ENCODE peak calls at places on chromosomes 6 and 20, in four cellular contexts. One of them, this sample, is unnamed.

GRCh38 chr6:118565317-118565960 is 17.3 kb downstream of the PLN start:
- DNase-seq in GM10248: peak
- DNase-seq in AG04450: no peak
- DNase-seq in astrocyte of the spinal cord: no peak
- DNase-seq in this sample: peak

GRCh38 chr20:36836591-36837329 is 39.2 kb upstream of the TLDC2 start:
- DNase-seq in astrocyte of the spinal cord: peak
- DNase-seq in AG04450: no peak
- DNase-seq in GM10248: peak
- DNase-seq in this sample: peak

GRCh38 chr6:72650081-72650745 is 28.3 kb downstream of the KCNQ5 start:
- DNase-seq in AG04450: no peak
- DNase-seq in astrocyte of the spinal cord: peak
- DNase-seq in GM10248: no peak
- DNase-seq in this sample: no peak

GRCh38 chr6:31860349-31860748 is 2.3 kb downstream of the NEU1 start:
- DNase-seq in AG04450: no peak
- DNase-seq in astrocyte of the spinal cord: no peak
- DNase-seq in GM10248: no peak
- DNase-seq in this sample: no peak

GRCh38 chr6:45686841-45687569 is 309.3 kb upstream of the SUPT3H start:
- DNase-seq in AG04450: no peak
- DNase-seq in astrocyte of the spinal cord: no peak
- DNase-seq in GM10248: no peak
- DNase-seq in this sample: no peak

GRCh38 chr6:72977114-72977513 is 248.2 kb downstream of the KHDC1L start:
- DNase-seq in GM10248: peak
- DNase-seq in astrocyte of the spinal cord: no peak
- DNase-seq in AG04450: no peak
- DNase-seq in this sample: peak

GRCh38 chr6:153312633-153313032 is 181.6 kb upstream of the RGS17 start:
- DNase-seq in astrocyte of the spinal cord: peak
- DNase-seq in AG04450: no peak
- DNase-seq in GM10248: peak
- DNase-seq in this sample: peak

GRCh38 chr6:131043902-131044447 is 19.1 kb downstream of the EPB41L2 start:
- DNase-seq in AG04450: no peak
- DNase-seq in astrocyte of the spinal cord: no peak
- DNase-seq in GM10248: no peak
- DNase-seq in this sample: no peak

GRCh38 chr20:62011938-62012534 is 53.6 kb downstream of the TAF4 start:
- DNase-seq in AG04450: no peak
- DNase-seq in GM10248: no peak
- DNase-seq in astrocyte of the spinal cord: no peak
- DNase-seq in this sample: no peak

GRCh38 chr6:11847515-11848244 is 69.1 kb upstream of the ADTRP start:
- DNase-seq in astrocyte of the spinal cord: peak
- DNase-seq in AG04450: no peak
- DNase-seq in GM10248: no peak
- DNase-seq in this sample: no peak

GRCh38 chr20:45164906-45165305 is 9.8 kb upstream of the PI3 start:
- DNase-seq in AG04450: no peak
- DNase-seq in GM10248: no peak
- DNase-seq in astrocyte of the spinal cord: no peak
- DNase-seq in this sample: no peak

GRCh38 chr20:38034961-38035360 is 1.4 kb downstream of the RPRD1B start:
- DNase-seq in astrocyte of the spinal cord: no peak
- DNase-seq in AG04450: no peak
- DNase-seq in GM10248: no peak
- DNase-seq in this sample: no peak

GRCh38 chr6:157631838-157632237 is 191.2 kb upstream of the SNX9 start:
- DNase-seq in astrocyte of the spinal cord: no peak
- DNase-seq in AG04450: no peak
- DNase-seq in GM10248: no peak
- DNase-seq in this sample: no peak

GRCh38 chr20:38452880-38453624 is 17.9 kb upstream of the SNHG17 start:
- DNase-seq in AG04450: peak
- DNase-seq in astrocyte of the spinal cord: peak
- DNase-seq in GM10248: no peak
- DNase-seq in this sample: no peak

GRCh38 chr6:150641398-150642139 is 41.9 kb downstream of the PLEKHG1 start:
- DNase-seq in AG04450: no peak
- DNase-seq in GM10248: peak
- DNase-seq in astrocyte of the spinal cord: peak
- DNase-seq in this sample: peak

GRCh38 chr6:75486850-75487568 is 6.6 kb downstream of the FILIP1 start:
- DNase-seq in astrocyte of the spinal cord: no peak
- DNase-seq in GM10248: no peak
- DNase-seq in AG04450: no peak
- DNase-seq in this sample: no peak

GRCh38 chr6:5541751-5542432 is 280.6 kb downstream of the FARS2 start:
- DNase-seq in GM10248: no peak
- DNase-seq in astrocyte of the spinal cord: no peak
- DNase-seq in AG04450: no peak
- DNase-seq in this sample: no peak

GRCh38 chr20:53176133-53176532 is 204.0 kb downstream of the TSHZ2 start:
- DNase-seq in astrocyte of the spinal cord: no peak
- DNase-seq in AG04450: no peak
- DNase-seq in GM10248: no peak
- DNase-seq in this sample: no peak

GRCh38 chr6:151196571-151196970 is 43.2 kb upstream of the AKAP12 start:
- DNase-seq in GM10248: no peak
- DNase-seq in AG04450: peak
- DNase-seq in astrocyte of the spinal cord: no peak
- DNase-seq in this sample: no peak

GRCh38 chr6:21596379-21597242 is 3.1 kb downstream of the SOX4 start:
- DNase-seq in AG04450: no peak
- DNase-seq in astrocyte of the spinal cord: peak
- DNase-seq in GM10248: peak
- DNase-seq in this sample: peak

GRCh38 chr6:1958257-1958656 is 287.1 kb downstream of the GMDS start:
- DNase-seq in AG04450: no peak
- DNase-seq in GM10248: no peak
- DNase-seq in astrocyte of the spinal cord: no peak
- DNase-seq in this sample: no peak

GRCh38 chr20:33124994-33125393 is 43.0 kb upstream of the BPIFA2 start:
- DNase-seq in astrocyte of the spinal cord: no peak
- DNase-seq in GM10248: no peak
- DNase-seq in AG04450: no peak
- DNase-seq in this sample: no peak

GRCh38 chr6:170415318-170415717 is 108.8 kb downstream of the FAM120B start:
- DNase-seq in GM10248: no peak
- DNase-seq in astrocyte of the spinal cord: no peak
- DNase-seq in AG04450: no peak
- DNase-seq in this sample: no peak

GRCh38 chr20:37220796-37221195 is 40.8 kb downstream of the GHRH start:
- DNase-seq in AG04450: no peak
- DNase-seq in GM10248: no peak
- DNase-seq in astrocyte of the spinal cord: no peak
- DNase-seq in this sample: no peak

GRCh38 chr20:22814475-22815205 is 220.5 kb upstream of the SSTR4 start:
- DNase-seq in AG04450: no peak
- DNase-seq in GM10248: no peak
- DNase-seq in astrocyte of the spinal cord: no peak
- DNase-seq in this sample: no peak

GRCh38 chr6:32983964-32984638 is 15.7 kb downstream of the BRD2 start:
- DNase-seq in astrocyte of the spinal cord: no peak
- DNase-seq in AG04450: no peak
- DNase-seq in GM10248: no peak
- DNase-seq in this sample: no peak

GRCh38 chr20:10133532-10133931 is 85.1 kb upstream of the SNAP25 start:
- DNase-seq in astrocyte of the spinal cord: no peak
- DNase-seq in AG04450: no peak
- DNase-seq in GM10248: no peak
- DNase-seq in this sample: no peak

GRCh38 chr20:10132391-10132790 is 86.2 kb upstream of the SNAP25 start:
- DNase-seq in AG04450: no peak
- DNase-seq in astrocyte of the spinal cord: no peak
- DNase-seq in GM10248: no peak
- DNase-seq in this sample: no peak

GRCh38 chr20:10129749-10130148 is 88.9 kb upstream of the SNAP25 start:
- DNase-seq in AG04450: no peak
- DNase-seq in GM10248: no peak
- DNase-seq in astrocyte of the spinal cord: no peak
- DNase-seq in this sample: no peak

GRCh38 chr20:10134176-10134575 is 84.5 kb upstream of the SNAP25 start:
- DNase-seq in AG04450: no peak
- DNase-seq in astrocyte of the spinal cord: no peak
- DNase-seq in GM10248: no peak
- DNase-seq in this sample: no peak

DNA sequence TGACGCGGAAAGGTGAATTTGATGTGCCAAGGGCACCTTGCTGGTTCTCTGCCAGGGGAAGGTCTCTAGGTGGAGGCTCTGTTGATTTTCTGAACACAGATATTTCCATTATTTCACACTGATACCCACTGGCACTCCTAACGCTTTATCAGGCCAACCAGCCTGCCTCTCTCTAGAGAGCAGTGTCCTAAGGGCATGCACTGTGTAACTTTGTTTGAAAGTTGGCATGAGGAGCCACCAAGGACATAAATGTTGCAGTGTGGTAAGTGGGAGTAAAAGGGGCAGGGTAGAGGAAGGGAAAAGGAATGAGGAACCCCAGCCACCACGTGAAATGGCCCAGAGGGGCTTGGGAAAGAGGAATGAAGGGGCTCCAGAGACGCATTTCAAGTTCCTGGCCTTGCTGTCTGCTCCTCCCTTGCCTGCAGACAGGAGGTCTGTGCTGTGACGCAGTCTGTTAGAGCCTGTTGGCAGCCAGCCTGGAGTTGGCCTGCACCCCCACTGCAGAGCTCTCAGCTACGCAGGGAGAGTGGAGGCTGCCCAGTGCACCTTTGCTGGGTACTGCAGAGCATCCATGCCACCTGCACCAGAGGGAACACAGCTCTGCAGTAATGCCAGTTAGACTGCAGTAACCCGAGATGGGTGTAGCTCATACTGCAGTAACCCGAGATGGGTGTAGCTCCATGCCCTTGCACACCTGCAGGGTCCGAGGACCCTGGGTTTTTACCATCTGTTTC is 86.9 kb upstream of the SNAP25 start:
- DNase-seq in AG04450: peak
- DNase-seq in astrocyte of the spinal cord: peak
- DNase-seq in GM10248: no peak
- DNase-seq in this sample: no peak
- TF ChIP-seq CTCF in AG04450: peak
- TF ChIP-seq CTCF in astrocyte of the spinal cord: no peak
- TF ChIP-seq CTCF in GM10248: no peak
- TF ChIP-seq CTCF in this sample: no peak

GRCh38 chr20:63580796-63581461 is 6.9 kb upstream of the HELZ2 start:
- DNase-seq in AG04450: no peak
- DNase-seq in GM10248: peak
- DNase-seq in astrocyte of the spinal cord: peak
- DNase-seq in this sample: peak
- TF ChIP-seq CTCF in AG04450: peak
- TF ChIP-seq CTCF in GM10248: peak
- TF ChIP-seq CTCF in astrocyte of the spinal cord: peak
- TF ChIP-seq CTCF in this sample: peak

GRCh38 chr20:9353916-9354276 is 160.5 kb upstream of the LAMP5 start:
- DNase-seq in GM10248: no peak
- DNase-seq in AG04450: no peak
- DNase-seq in astrocyte of the spinal cord: peak
- DNase-seq in this sample: no peak

GRCh38 chr20:9363673-9364072 is 150.7 kb upstream of the LAMP5 start:
- DNase-seq in GM10248: no peak
- DNase-seq in AG04450: no peak
- DNase-seq in astrocyte of the spinal cord: no peak
- DNase-seq in this sample: no peak

GRCh38 chr20:9354579-9354978 is 159.8 kb upstream of the LAMP5 start:
- DNase-seq in astrocyte of the spinal cord: no peak
- DNase-seq in GM10248: no peak
- DNase-seq in AG04450: no peak
- DNase-seq in this sample: no peak

GRCh38 chr20:9360427-9360826 is 154.0 kb upstream of the LAMP5 start:
- DNase-seq in astrocyte of the spinal cord: peak
- DNase-seq in GM10248: no peak
- DNase-seq in AG04450: no peak
- DNase-seq in this sample: no peak

GRCh38 chr20:9359561-9360308 is 154.7 kb upstream of the LAMP5 start:
- DNase-seq in astrocyte of the spinal cord: peak
- DNase-seq in GM10248: no peak
- DNase-seq in AG04450: no peak
- DNase-seq in this sample: no peak
- TF ChIP-seq CTCF in astrocyte of the spinal cord: peak
- TF ChIP-seq CTCF in GM10248: no peak
- TF ChIP-seq CTCF in AG04450: peak
- TF ChIP-seq CTCF in this sample: peak

DNA sequence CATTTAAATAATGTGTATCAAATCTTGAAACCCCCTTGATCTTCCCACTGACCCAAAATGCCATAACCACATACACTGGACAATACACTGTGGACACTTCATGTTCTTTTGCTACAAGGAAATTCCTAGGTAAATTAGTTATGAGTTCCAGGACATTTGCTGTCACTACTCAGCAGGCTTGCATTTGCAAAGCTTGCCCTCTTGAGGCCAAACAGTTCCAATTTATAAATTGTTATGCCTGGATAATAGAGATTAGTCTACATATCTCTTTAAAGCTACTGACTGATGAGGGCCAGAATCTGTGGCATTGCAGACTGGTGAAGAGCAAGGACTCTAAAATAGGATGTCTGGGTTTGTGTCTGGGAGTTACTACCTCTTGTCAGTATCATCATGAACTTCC is 17.4 kb upstream of the RAB32 start:
- DNase-seq in AG04450: no peak
- DNase-seq in astrocyte of the spinal cord: peak
- DNase-seq in GM10248: no peak
- DNase-seq in this sample: no peak
- TF ChIP-seq CTCF in AG04450: peak
- TF ChIP-seq CTCF in astrocyte of the spinal cord: peak
- TF ChIP-seq CTCF in GM10248: no peak
- TF ChIP-seq CTCF in this sample: no peak

GRCh38 chr6:40611416-40611815 is 24.3 kb upstream of the LRFN2 start:
- DNase-seq in AG04450: no peak
- DNase-seq in astrocyte of the spinal cord: no peak
- DNase-seq in GM10248: no peak
- DNase-seq in this sample: no peak

GRCh38 chr6:40610229-40610628 is 23.1 kb upstream of the LRFN2 start:
- DNase-seq in GM10248: no peak
- DNase-seq in AG04450: no peak
- DNase-seq in astrocyte of the spinal cord: no peak
- DNase-seq in this sample: no peak

DNA sequence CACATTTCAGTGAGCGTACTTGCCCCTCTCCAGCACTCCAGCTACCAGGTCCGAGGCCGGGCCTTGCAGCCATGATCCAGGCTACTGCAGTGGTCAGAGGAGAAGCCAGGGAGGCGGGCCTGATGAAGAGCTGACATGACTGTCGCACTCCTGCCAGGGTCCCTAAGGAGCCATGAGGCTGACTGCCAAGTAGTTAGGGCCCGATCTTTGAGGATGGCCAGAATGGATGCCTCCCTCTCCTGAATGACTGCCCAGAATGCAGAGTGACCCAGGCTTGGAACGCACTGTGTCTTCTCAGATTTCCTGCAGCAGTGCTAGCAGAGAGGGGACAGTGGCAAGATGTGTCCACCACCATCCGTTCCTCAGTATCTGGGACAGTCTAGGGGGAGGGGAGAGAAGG is 24.7 kb upstream of the LRFN2 start:
- DNase-seq in AG04450: no peak
- DNase-seq in GM10248: no peak
- DNase-seq in astrocyte of the spinal cord: no peak
- DNase-seq in this sample: no peak
- TF ChIP-seq CTCF in AG04450: no peak
- TF ChIP-seq CTCF in GM10248: no peak
- TF ChIP-seq CTCF in astrocyte of the spinal cord: no peak
- TF ChIP-seq CTCF in this sample: no peak